ENCODE peak calls at places on chromosomes 5 and 9, in six cellular contexts. E is spleen, V is endodermal cell, I is transverse colon, U is tibial artery, G is lung. O is an unnamed sample. For H3K36me3, the result is how much of the 10 kb centered on the place peaks cover.

GRCh38 chr9:110255064-110255416 is 1.3 kb downstream of the TXN start:
- DNase-seq in E (peak), V (peak), I (peak), U (no peak), G (no peak), O (no peak)

GRCh38 chr9:23341346-23341745 is 484.7 kb downstream of the ELAVL2 start:
- DNase-seq in E (no peak), V (no peak), I (no peak), U (no peak), G (no peak), O (no peak)

GRCh38 chr9:89606567-89607311 is 1.9 kb downstream of the GADD45G start:
- DNase-seq in E (no peak), V (peak), I (peak), U (no peak), G (peak), O (peak)

GRCh38 chr5:171596391-171596878 is 177.0 kb downstream of the FGF18 start:
- DNase-seq in E (no peak), V (peak), I (no peak), U (peak), G (peak), O (no peak)

GRCh38 chr9:113628621-113629020 is 165.1 kb downstream of the RGS3 start:
- DNase-seq in E (no peak), V (no peak), I (no peak), U (peak), G (no peak), O (no peak)

GRCh38 chr5:132238169-132238744 is 10.6 kb upstream of the P4HA2 start:
- DNase-seq in E (peak), V (peak), I (peak), U (peak), G (peak), O (no peak)

GRCh38 chr5:39578887-39579497 is 154.2 kb upstream of the DAB2 start:
- DNase-seq in E (no peak), V (no peak), I (no peak), U (no peak), G (no peak), O (no peak)

GRCh38 chr9:37988041-37988440 is 81.0 kb downstream of the SHB start:
- DNase-seq in E (no peak), V (no peak), I (no peak), U (no peak), G (no peak), O (no peak)

GRCh38 chr9:38641985-38642864 is 21.8 kb upstream of the ANKRD18A start:
- DNase-seq in E (no peak), V (peak), I (peak), U (no peak), G (no peak), O (no peak)

GRCh38 chr5:37814699-37815098 is 25.1 kb downstream of the GDNF start:
- DNase-seq in E (no peak), V (no peak), I (no peak), U (no peak), G (no peak), O (peak)

GRCh38 chr9:136847065-136847826 is 2.0 kb upstream of the PHPT1 start:
- DNase-seq in E (no peak), V (peak), I (peak), U (peak), G (peak), O (no peak)

GRCh38 chr5:118506453-118506852 is 481.9 kb downstream of the DTWD2 start:
- DNase-seq in E (peak), V (no peak), I (no peak), U (no peak), G (no peak), O (no peak)

GRCh38 chr9:3527653-3527960 is 1.8 kb upstream of the RFX3 start:
- DNase-seq in E (no peak), V (no peak), I (no peak), U (no peak), G (no peak), O (no peak)

GRCh38 chr5:91272858-91273257 is 110.3 kb downstream of the ARRDC3 start:
- DNase-seq in E (no peak), V (no peak), I (no peak), U (no peak), G (no peak), O (no peak)

GRCh38 chr5:167763772-167764171 is 527.7 kb upstream of the WWC1 start:
- DNase-seq in E (no peak), V (no peak), I (no peak), U (no peak), G (no peak), O (no peak)

GRCh38 chr9:35060548-35061207 is 11.7 kb downstream of the VCP start:
- DNase-seq in E (no peak), V (no peak), I (no peak), U (no peak), G (no peak), O (no peak)

GRCh38 chr9:123069010-123069481 is 35.6 kb downstream of the GPR21 start:
- DNase-seq in E (no peak), V (no peak), I (no peak), U (no peak), G (no peak), O (no peak)

GRCh38 chr9:137411670-137412380 is 11.1 kb downstream of the EXD3 start:
- DNase-seq in E (peak), V (no peak), I (peak), U (peak), G (peak), O (peak)

GRCh38 chr9:97109194-97109811 is 70.4 kb upstream of the CTSV start:
- DNase-seq in E (no peak), V (peak), I (peak), U (no peak), G (no peak), O (peak)

GRCh38 chr9:103183569-103184191 is 188.5 kb downstream of the CYLC2 start:
- DNase-seq in E (no peak), V (no peak), I (no peak), U (no peak), G (no peak), O (no peak)

GRCh38 chr9:33742051-33742450 is 53.3 kb upstream of the PRSS3 start:
- DNase-seq in E (no peak), V (no peak), I (no peak), U (no peak), G (no peak), O (no peak)

GRCh38 chr5:6583049-6583880 is 49.6 kb downstream of the NSUN2 start:
- DNase-seq in E (no peak), V (peak), I (peak), U (no peak), G (peak), O (no peak)

DNA sequence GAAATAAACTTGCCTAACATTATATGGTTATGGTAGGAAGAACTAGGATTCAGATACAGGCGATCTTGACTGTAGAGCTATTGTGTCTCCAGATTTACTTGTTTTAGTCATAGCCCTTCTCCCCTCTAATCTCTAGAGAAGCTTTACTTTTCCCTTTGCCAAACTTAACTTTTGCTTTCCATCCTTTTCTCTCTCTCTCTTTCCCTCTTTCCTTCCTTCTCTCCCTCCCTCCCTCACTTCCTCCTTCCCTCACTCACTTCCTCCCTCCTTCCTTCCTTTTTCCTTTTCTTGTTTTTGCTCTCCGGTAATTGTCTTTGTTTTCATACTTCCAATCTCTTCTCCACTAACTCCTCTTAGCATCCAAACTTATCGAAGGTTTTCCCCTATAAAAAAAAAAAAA is 10.4 kb downstream of the UBE2D2 start:
- DNase-seq in E (no peak), V (no peak), I (no peak), U (no peak), G (no peak), O (no peak)
- H3K36me3 ChIP-seq in E (half or more), V (under half), I (under half), U (under half), G (under half), O (under half)

GRCh38 chr5:43514816-43515677 is at the start of gene C5orf34:
- DNase-seq in E (peak), V (peak), I (peak), U (peak), G (peak), O (peak)
- TF ChIP-seq CTCF in E (peak), V (no peak), I (no peak), U (no peak), G (no peak), O (no peak)

GRCh38 chr5:96134886-96135285 is 173.2 kb upstream of the ELL2 start:
- DNase-seq in E (no peak), V (no peak), I (no peak), U (no peak), G (no peak), O (no peak)
- H3K4me3 ChIP-seq in E (no peak), V (no peak), I (no peak), U (no peak), G (no peak), O (no peak)

DNA sequence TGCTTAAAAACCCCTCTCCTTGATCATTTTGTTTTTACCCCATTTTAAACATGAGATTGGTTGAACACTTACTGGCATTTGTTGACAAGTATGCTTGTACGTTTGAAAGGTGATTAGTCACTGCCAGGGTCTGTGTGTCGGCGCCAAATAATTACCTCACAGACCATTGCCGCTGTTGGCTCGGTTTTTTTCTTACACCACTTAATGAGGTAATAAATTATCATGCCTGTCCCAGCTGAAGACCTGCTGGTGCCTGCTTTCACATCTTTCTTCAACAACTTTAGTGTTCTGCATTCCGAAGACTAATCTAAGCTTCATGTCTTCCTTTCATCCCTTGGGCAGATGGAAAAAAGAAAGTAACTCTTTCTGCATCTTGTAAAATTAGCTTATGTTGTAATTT is 66.0 kb upstream of the CARTPT start:
- DNase-seq in E (no peak), V (no peak), I (no peak), U (no peak), G (no peak), O (peak)
- H3K36me3 ChIP-seq in E (half or more), V (under half), I (under half), U (half or more), G (under half), O (under half)

GRCh38 chr9:9598723-9599122 is 1014.1 kb downstream of the PTPRD start:
- DNase-seq in E (no peak), V (no peak), I (no peak), U (no peak), G (no peak), O (no peak)
- TF ChIP-seq CTCF in E (no peak), V (peak), I (no peak), U (no peak), G (no peak), O (no peak)

GRCh38 chr5:176534640-176535039 is 2.6 kb downstream of the RNF44 start:
- DNase-seq in E (peak), V (peak), I (peak), U (no peak), G (no peak), O (no peak)
- H3K4me3 ChIP-seq in E (peak), V (peak), I (peak), U (peak), G (no peak), O (no peak)

DNA sequence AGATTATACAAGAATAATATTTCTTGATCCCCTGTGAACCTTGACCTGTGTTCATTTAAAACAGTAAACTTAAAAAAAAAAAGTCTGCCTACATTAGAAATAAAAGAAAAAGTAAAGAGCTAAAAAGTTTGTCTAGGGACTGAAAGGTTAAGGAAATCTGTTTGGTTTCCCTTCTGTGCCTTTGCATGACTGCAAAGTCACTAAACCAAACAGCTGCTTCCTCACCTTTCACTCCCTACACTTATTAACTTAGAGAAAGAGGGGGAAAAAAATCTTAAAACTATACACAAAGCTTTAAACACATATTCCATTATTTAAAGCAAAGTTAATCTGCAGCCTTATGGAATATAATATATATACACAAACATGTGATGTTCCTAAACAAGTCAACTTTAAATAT is 65.1 kb downstream of the ZFR start:
- DNase-seq in E (no peak), V (no peak), I (no peak), U (no peak), G (no peak), O (no peak)
- H3K36me3 ChIP-seq in E (half or more), V (half or more), I (under half), U (half or more), G (under half), O (under half)

GRCh38 chr5:164672931-164673694 is 1167.7 kb downstream of the MAT2B start:
- DNase-seq in E (no peak), V (no peak), I (no peak), U (no peak), G (no peak), O (no peak)
- TF ChIP-seq CTCF in E (no peak), V (peak), I (no peak), U (no peak), G (no peak), O (no peak)

GRCh38 chr5:15384581-15384980 is 115.4 kb upstream of the FBXL7 start:
- DNase-seq in E (no peak), V (no peak), I (no peak), U (no peak), G (no peak), O (no peak)
- H3K4me3 ChIP-seq in E (no peak), V (no peak), I (no peak), U (no peak), G (no peak), O (no peak)

O was measured in kidney epithelial cell.